ENCODE peak calls at places on chromosomes 6 and 20, in ten cellular contexts. I is Right ventricle myocardium inferior, A is colonic mucosa, R is T-helper 2 cell, H is NCI-H2107, M is Panc1, Q is SK-N-SH, E is RWPE2, D is posterior vena cava, L is substantia nigra. U is an unnamed sample.

GRCh38 chr6:22221630-22222029 is 75.2 kb downstream of the PRL start:
- DNase-seq in H (no peak), A (no peak), L (no peak), Q (no peak), I (no peak), R (no peak), E (no peak), D (no peak), M (no peak), U (no peak)

GRCh38 chr20:8330785-8331699 is 199.0 kb downstream of the PLCB1 start:
- DNase-seq in H (no peak), E (no peak), A (no peak), D (no peak), Q (no peak), M (no peak), I (no peak), L (no peak), R (no peak), U (peak)

GRCh38 chr6:156336096-156336495 is 441.1 kb upstream of the ARID1B start:
- DNase-seq in Q (peak), E (no peak), A (no peak), M (no peak), D (no peak), I (no peak), R (no peak), L (no peak), H (no peak), U (no peak)

GRCh38 chr20:56957737-56958553 is 308.5 kb downstream of the BMP7 start:
- DNase-seq in A (no peak), D (no peak), I (no peak), E (no peak), L (no peak), R (no peak), H (peak), Q (peak), M (no peak), U (no peak)

GRCh38 chr20:21968486-21968885 is 263.0 kb downstream of the PAX1 start:
- DNase-seq in M (no peak), A (no peak), Q (no peak), L (no peak), D (no peak), E (no peak), H (no peak), I (no peak), R (no peak), U (no peak)

GRCh38 chr6:108524528-108525218 is 36.0 kb upstream of the FOXO3 start:
- DNase-seq in A (no peak), M (no peak), D (no peak), H (no peak), R (no peak), E (no peak), I (no peak), L (no peak), Q (no peak), U (peak)

GRCh38 chr20:21613512-21613911 is 92.0 kb upstream of the PAX1 start:
- DNase-seq in I (no peak), M (no peak), E (no peak), A (peak), L (no peak), R (no peak), H (peak), Q (no peak), D (no peak), U (no peak)

GRCh38 chr20:25057234-25058050 is 497 bp downstream of the ACSS1 start:
- DNase-seq in D (peak), M (no peak), L (peak), H (no peak), I (peak), R (peak), Q (peak), E (no peak), A (peak), U (peak)

GRCh38 chr6:51842487-51843469 is 244.6 kb downstream of the PKHD1 start:
- DNase-seq in Q (no peak), M (no peak), R (no peak), E (no peak), H (no peak), A (no peak), I (no peak), D (no peak), L (no peak), U (no peak)

GRCh38 chr6:26455357-26455970 is 2.3 kb upstream of the BTN2A1 start:
- DNase-seq in A (no peak), H (no peak), E (no peak), D (no peak), Q (no peak), M (no peak), I (no peak), R (no peak), L (no peak), U (no peak)

GRCh38 chr6:105300090-105300489 is 102.8 kb downstream of the PREP start:
- DNase-seq in E (no peak), A (no peak), D (no peak), H (no peak), L (no peak), Q (no peak), M (no peak), I (no peak), R (no peak), U (no peak)

U was measured in amniotic epithelial cell.